ENCODE peak calls at places on chromosomes 5 and 9, in four cellular contexts. Q is IMR-90, O is mesendoderm, X is H9. A is an unnamed sample.

GRCh38 chr9:98935064-98935463 is 8.6 kb upstream of the COL15A1 start:
- DNase-seq in Q (no peak), O (no peak), X (no peak), A (no peak)

GRCh38 chr5:43554497-43554896 is 2.4 kb downstream of the PAIP1 start:
- DNase-seq in Q (no peak), O (no peak), X (no peak), A (no peak)

GRCh38 chr9:96853711-96854072 is 622 bp downstream of the ZNF782 start:
- DNase-seq in Q (peak), O (peak), X (no peak), A (no peak)

GRCh38 chr9:132768932-132769894 is 98.9 kb downstream of the GTF3C4 start:
- DNase-seq in Q (peak), O (peak), X (peak), A (peak)

GRCh38 chr5:38979535-38979934 is 94.7 kb downstream of the RICTOR start:
- DNase-seq in Q (no peak), O (no peak), X (no peak), A (no peak)

GRCh38 chr9:25094518-25094917 is 548.8 kb upstream of the IZUMO3 start:
- DNase-seq in Q (no peak), O (peak), X (no peak), A (no peak)

GRCh38 chr5:746258-746761 is 38.2 kb downstream of the ZDHHC11B start:
- DNase-seq in Q (no peak), O (no peak), X (peak), A (no peak)

GRCh38 chr5:150615141-150615699 is 25.2 kb upstream of the SYNPO start:
- DNase-seq in Q (peak), O (no peak), X (no peak), A (no peak)

GRCh38 chr9:16626577-16627130 is 243.8 kb downstream of the BNC2 start:
- DNase-seq in Q (peak), O (peak), X (peak), A (no peak)

GRCh38 chr5:51226420-51226735 is 156.9 kb upstream of the ISL1 start:
- DNase-seq in Q (no peak), O (peak), X (peak), A (peak)

DNA sequence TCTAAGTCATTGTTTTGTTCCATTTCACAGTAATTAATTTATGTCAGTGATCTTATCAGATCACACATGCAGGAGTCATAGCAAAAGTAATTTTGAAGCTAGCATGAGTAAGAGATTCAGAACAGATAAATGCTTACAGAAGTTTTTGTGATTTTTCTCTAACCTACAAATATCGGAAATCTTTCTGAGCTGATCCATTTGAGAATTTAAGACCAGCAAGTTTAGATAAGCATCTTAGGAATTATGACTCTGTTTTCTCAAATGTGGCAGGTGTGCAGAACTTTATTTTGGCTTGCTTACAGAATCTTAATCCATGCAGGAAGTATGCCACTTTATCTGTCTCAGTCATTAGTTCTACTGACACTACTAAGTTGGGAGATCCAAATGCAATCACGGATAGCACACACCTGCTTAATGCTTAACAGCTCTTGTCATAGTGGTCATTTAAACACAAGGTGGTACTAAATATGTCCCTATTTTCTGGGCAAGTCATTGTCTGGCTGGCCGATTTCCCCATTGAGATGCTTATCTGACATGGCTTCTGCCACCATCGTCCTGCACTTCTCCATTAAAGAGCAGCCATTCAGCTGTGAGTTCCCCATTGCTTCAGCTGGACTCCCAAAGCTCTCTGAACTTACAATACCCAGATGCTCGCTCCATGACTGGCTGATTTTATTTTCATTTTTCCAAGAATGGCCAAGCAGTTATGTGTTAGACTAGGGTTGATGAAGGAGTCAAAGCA is 305.4 kb upstream of the NUDT12 start:
- DNase-seq in Q (no peak), O (no peak), X (no peak), A (no peak)
- H3K56ac ChIP-seq in Q (no peak), O (no peak), X (no peak), A (no peak)

DNA sequence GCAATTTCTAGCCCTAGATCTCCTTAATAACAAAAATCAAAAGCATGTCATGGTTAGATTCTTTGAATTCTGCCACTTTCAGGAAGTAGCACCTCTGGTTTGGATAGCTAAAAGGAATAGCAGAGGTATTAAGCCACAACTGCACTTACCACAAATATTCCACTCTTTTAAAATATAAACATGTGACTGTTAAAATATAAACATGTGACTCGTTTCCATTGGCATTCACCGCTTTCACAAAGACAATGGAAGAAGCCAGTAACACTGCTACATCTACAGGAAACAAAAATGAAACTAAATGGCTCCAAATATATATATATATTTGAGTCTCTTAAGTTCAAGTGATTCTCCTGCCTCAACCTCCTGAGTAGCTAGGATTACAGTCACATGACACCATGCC is 222.9 kb downstream of the ARL15 start:
- DNase-seq in Q (peak), O (no peak), X (no peak), A (no peak)
- H3K56ac ChIP-seq in Q (peak), O (no peak), X (no peak), A (no peak)

DNA sequence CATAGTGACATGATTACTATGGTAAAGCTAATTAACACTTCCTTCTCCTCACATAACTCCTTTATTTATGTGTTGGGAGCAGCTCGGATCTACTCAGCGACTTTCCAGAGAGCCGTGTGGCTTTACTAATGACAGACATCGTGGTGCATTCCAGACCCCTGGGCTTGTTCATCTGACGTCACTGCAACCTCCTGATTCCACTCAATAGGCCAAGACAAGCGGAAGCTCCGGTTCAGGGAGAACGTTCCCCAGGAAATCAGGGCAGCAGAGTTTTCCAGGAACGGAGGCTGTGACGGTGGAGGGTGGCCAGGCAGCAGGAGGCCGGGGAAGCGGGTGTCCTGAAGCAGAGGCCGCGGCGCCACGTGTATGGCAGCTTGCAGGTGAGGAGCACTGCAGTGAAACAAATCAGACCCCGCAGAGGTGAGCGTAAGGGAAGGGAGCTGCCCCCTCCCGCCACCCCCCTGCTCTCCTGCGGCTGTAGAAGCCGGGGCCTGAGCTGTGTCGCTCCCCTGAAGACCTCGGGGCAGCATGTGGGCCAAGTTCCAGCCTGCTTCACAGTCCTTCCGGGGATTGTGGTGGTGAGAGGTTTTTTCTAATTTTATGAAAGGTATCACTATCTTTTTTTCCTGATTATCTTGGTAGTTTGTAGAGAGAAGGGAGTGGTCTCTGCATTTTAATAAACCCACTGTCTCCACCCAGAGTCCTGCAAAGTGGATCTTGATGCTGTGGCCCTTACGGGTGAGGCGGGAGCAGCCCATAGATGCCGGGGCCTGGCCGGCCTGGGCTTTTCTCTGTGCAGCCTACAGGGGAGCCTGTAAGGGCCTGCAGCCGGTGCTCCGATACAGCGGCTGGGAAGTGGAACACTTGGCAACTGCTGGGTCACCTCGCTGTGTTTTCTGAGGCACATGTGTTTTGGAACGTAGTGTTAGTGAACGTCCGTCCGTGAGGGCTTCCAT is 220.4 kb upstream of the IRX4 start:
- DNase-seq in Q (no peak), O (peak), X (no peak), A (no peak)
- H3K56ac ChIP-seq in Q (no peak), O (no peak), X (no peak), A (no peak)

DNA sequence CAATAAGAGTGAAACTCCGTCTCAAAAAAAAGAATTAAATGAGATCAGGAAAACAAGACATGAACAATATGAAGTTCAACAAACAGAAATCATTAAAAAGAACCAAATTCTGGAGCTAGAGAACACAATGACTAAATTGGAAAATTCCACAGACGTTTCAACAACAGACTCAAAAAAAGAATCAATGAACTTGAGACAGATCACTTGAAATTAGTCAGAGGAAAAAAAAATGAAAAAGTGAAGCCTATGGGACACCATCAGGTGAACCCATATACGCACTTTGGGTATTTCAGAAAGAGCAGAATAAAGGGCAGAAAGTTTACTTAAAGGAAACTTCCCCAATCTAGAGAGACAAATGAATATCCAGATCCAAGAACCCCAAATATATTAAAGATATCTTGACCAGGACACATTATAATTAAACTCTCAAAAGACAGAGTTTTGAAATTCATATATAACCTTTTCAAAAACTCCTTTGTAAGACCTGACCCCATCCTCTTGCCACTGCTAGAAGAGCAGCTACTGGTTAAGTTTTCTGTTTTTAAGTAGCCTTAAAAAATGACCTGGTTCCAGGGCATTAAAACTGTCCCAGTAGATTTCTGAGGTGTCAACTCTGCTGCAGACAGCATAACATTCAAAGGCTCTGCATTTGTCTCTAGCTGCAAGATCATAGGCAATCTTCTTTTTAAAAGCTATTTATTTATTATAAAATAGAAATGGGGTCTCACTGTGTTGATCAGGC is 7.7 kb upstream of the MATR3 start:
- DNase-seq in Q (no peak), O (no peak), X (no peak), A (no peak)
- H3K56ac ChIP-seq in Q (no peak), O (no peak), X (no peak), A (no peak)

DNA sequence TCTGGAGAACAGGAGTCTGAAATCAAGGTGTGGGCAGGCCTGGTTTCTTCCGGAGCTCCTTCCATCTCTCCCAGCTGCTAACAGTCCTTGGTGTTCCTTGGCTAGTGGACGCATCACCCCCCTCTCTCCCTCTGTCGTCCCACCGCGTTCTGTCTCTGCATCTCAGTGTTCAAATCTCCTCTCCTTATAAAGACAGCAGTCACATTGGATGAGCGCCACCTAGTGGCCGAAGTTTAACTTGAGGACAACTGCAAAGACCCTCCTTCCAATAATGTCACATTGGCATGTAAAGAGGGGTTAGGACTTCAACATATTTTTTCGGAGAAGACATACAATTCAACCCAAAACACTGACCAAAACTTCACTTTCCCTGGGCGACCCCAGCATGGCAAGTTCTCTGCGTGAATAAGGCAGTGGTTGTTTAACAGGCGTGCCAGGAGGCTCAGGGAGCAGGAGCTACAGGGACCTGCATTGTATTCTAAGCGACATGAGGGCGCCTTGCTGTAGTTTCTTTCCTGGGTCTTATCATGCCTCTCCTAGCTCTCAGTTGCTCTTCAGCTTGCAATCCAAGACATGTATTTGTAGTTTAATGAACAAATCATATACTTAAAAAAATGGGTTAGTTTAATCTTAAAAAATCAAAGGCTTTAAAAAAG is 27.9 kb upstream of the BASP1 start:
- DNase-seq in Q (peak), O (peak), X (peak), A (peak)
- H3K56ac ChIP-seq in Q (peak), O (peak), X (no peak), A (no peak)

GRCh38 chr5:154786414-154786813 is 31.2 kb downstream of the LARP1 start:
- DNase-seq in Q (peak), O (no peak), X (no peak), A (no peak)
- H3K56ac ChIP-seq in Q (no peak), O (no peak), X (no peak), A (no peak)

GRCh38 chr9:89048611-89049010 is 57.3 kb downstream of the S1PR3 start:
- DNase-seq in Q (no peak), O (peak), X (peak), A (peak)
- H3K56ac ChIP-seq in Q (no peak), O (no peak), X (no peak), A (no peak)

DNA sequence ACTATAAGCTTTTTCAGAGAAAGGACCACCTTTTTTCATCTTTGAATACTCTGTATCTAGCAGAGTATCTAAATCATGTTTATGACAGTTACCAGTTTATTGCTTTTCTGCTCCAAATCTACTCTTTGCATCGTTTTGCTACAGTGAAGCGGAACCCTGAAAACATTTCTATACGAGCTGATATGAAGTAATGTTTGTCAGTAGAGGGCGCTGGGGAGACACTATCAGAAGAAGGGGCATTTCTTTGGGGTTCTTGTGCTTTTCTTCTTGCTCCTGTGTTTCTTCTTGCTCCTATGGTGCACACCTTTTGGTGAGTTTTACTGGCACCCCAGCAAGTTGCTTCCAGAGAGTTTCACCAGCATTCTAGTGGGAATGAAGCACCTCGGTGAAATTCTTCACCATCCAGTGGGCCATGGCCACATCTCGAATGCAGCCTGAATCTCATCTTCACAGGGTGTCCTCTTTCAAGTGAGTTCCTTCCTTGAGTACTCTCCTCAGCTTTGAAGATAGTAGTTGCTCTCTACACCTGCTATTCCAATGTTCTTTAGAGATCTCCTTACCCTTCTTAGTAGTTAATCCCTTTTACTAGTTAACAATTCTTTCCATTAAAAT is 98.4 kb downstream of the FGF1 start:
- DNase-seq in Q (peak), O (peak), X (peak), A (no peak)
- H3K56ac ChIP-seq in Q (no peak), O (no peak), X (no peak), A (no peak)

DNA sequence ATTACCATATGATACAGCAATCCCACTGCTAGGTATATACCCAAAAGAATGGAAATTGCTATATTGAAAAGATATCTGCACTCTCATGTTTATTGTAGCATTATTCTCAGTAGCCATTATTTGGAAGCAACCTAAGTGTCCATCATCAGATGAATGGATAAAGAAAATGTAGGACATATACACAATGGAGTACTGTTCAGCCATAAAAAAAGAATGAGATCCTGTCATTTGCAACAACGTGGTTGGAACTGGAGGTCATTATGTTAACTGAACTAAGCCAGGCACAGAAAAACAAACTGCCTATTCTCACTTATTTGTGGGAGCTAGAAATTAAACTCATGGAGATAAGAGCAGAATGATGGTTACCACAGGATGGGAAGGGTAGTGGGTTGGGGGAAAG is 63.1 kb upstream of the TTC23L start:
- DNase-seq in Q (no peak), O (no peak), X (no peak), A (no peak)
- H3K56ac ChIP-seq in Q (no peak), O (no peak), X (no peak), A (no peak)

A was measured in H1.